ENCODE peak calls at places on chromosomes 16 and 17, in five cellular contexts. K is endothelial cell of umbilical vein, W is neural progenitor cell, M is GM23248, V is HCT116. C is an unnamed sample. For H3K4me1 and H4K20me1, the result is how much of the 10 kb centered on the place peaks cover.

GRCh38 chr16:24917236-24917635 is 71.5 kb downstream of the SLC5A11 start:
- DNase-seq in M (no peak), V (no peak), K (no peak), W (no peak), C (no peak)

GRCh38 chr16:66344533-66345145 is 21.9 kb upstream of the CDH5 start:
- DNase-seq in W (peak), K (peak), V (no peak), M (peak), C (peak)

GRCh38 chr17:44256671-44257070 is 11.3 kb downstream of the SLC4A1 start:
- DNase-seq in K (no peak), M (no peak), W (no peak), V (no peak), C (no peak)

GRCh38 chr17:65467156-65467555 is 94.3 kb downstream of the AXIN2 start:
- DNase-seq in W (peak), K (no peak), V (no peak), M (no peak), C (no peak)

GRCh38 chr16:1613728-1614225 is 1.6 kb downstream of the CRAMP1 start:
- DNase-seq in K (no peak), W (peak), V (no peak), M (peak), C (peak)

GRCh38 chr17:73142763-73143395 is 21.9 kb upstream of the SSTR2 start:
- DNase-seq in V (no peak), K (peak), M (peak), W (no peak), C (no peak)

GRCh38 chr17:67570797-67571196 is 146.9 kb upstream of the NOL11 start:
- DNase-seq in V (no peak), W (no peak), K (no peak), M (no peak), C (no peak)

GRCh38 chr16:68987734-68988457 is 117.6 kb upstream of the HAS3 start:
- DNase-seq in M (no peak), W (no peak), V (no peak), K (no peak), C (no peak)

GRCh38 chr17:61261001-61261587 is 138.5 kb upstream of the TBX2 start:
- DNase-seq in M (no peak), W (no peak), V (no peak), K (no peak), C (no peak)

GRCh38 chr16:4182581-4183257 is 59.2 kb downstream of the SRL start:
- DNase-seq in V (no peak), K (no peak), M (no peak), W (no peak), C (no peak)

GRCh38 chr16:49590166-49590871 is 216.7 kb downstream of the C16orf78 start:
- DNase-seq in W (no peak), V (no peak), M (no peak), K (no peak), C (no peak)

GRCh38 chr16:30185683-30186421 is 2.5 kb downstream of the CORO1A start:
- DNase-seq in K (no peak), M (no peak), W (no peak), V (no peak), C (no peak)

GRCh38 chr16:14303654-14304394 is 232.7 kb downstream of the MRTFB start:
- DNase-seq in M (peak), V (no peak), W (peak), K (no peak), C (no peak)

GRCh38 chr16:4614571-4615388 is at the start of gene UBALD1:
- DNase-seq in M (peak), W (peak), V (peak), K (peak), C (peak)

GRCh38 chr16:11585460-11586374 is 1.0 kb downstream of the LITAF start:
- DNase-seq in M (peak), K (no peak), V (no peak), W (no peak), C (no peak)

GRCh38 chr16:65834680-65835079 is 531.8 kb upstream of the CDH5 start:
- DNase-seq in V (no peak), W (no peak), K (no peak), M (no peak), C (no peak)

GRCh38 chr17:49703557-49704277 is 4.0 kb downstream of the SLC35B1 start:
- DNase-seq in M (peak), V (peak), W (peak), K (peak), C (peak)

GRCh38 chr17:45841883-45842525 is 2.7 kb upstream of the SPPL2C start:
- DNase-seq in V (no peak), K (no peak), M (no peak), W (no peak), C (no peak)

GRCh38 chr16:68313116-68313515 is 2.3 kb downstream of the PRMT7 start:
- DNase-seq in V (no peak), M (peak), K (no peak), W (no peak), C (no peak)

GRCh38 chr17:58875261-58875660 is 119.6 kb downstream of the PPM1E start:
- DNase-seq in K (no peak), V (no peak), M (no peak), W (no peak), C (no peak)

DNA sequence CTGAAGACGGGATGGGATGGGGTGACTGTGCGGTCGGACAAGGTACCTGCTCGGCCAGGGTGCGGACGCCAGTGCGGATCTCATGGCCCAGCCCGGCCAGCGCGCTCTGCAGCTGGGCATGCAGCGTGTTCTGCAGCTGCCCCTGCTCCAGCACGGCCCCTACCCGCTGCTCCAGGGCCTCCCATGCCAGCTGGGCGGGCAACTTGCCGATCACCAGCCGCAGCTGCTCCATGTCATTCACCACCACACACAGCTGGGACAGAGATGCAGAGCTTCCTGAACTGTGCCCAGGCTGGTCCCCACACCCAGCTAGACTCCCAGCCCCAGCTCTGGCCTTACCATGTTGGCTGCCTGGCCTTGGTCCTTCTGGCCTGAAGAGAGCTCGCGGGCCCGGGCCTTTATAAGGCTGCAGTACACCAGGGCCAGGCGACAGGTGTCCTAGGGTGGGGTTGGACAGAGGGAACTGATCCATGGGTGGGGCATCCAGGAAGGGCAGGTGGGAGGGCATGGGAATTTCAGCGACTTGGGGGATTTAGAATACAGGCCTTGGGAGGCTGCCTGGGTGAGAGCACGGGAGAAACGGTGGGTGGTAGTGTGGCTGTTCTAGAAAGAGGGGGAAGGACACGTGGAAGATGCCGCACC is 9.8 kb downstream of the UNC13D start:
- DNase-seq in M (no peak), K (no peak), V (no peak), W (no peak), C (no peak)
- H3K4me1 ChIP-seq in M (under half), K (under half), V (under half), W (under half), C (under half)

GRCh38 chr16:88785106-88785924 is at the start of gene PIEZO1:
- DNase-seq in W (peak), V (no peak), M (peak), K (peak), C (peak)

GRCh38 chr16:88782454-88783390 is 2.3 kb downstream of the PIEZO1 start:
- DNase-seq in W (no peak), M (peak), K (peak), V (peak), C (no peak)

GRCh38 chr16:88784074-88784855 is 755 bp downstream of the PIEZO1 start:
- DNase-seq in K (peak), W (peak), M (peak), V (no peak), C (peak)

GRCh38 chr16:88784856-88785105 is 239 bp downstream of the PIEZO1 start:
- DNase-seq in W (no peak), M (no peak), V (no peak), K (no peak), C (no peak)

GRCh38 chr16:88783391-88784073 is 1.5 kb downstream of the PIEZO1 start:
- DNase-seq in K (peak), W (no peak), V (no peak), M (peak), C (no peak)
- H4K20me1 ChIP-seq in K (under half), W (under half), V (under half), M (under half), C (under half)

GRCh38 chr16:84086357-84086756 is 30.4 kb downstream of the MBTPS1 start:
- DNase-seq in M (no peak), V (no peak), W (no peak), K (no peak), C (no peak)
- H3K4me1 ChIP-seq in M (under half), V (under half), W (under half), K (under half), C (under half)

GRCh38 chr17:32016231-32016630 is 9.0 kb downstream of the LRRC37B start:
- DNase-seq in M (no peak), V (no peak), W (no peak), K (no peak), C (no peak)

GRCh38 chr17:32020943-32021617 is 13.9 kb downstream of the LRRC37B start:
- DNase-seq in W (no peak), K (no peak), M (no peak), V (no peak), C (no peak)

GRCh38 chr17:32019228-32019627 is 12.0 kb downstream of the LRRC37B start:
- DNase-seq in V (no peak), M (no peak), W (no peak), K (no peak), C (no peak)

GRCh38 chr17:32010114-32010513 is 2.9 kb downstream of the LRRC37B start:
- DNase-seq in M (no peak), V (no peak), K (no peak), W (no peak), C (no peak)

GRCh38 chr17:32015245-32016013 is 8.2 kb downstream of the LRRC37B start:
- DNase-seq in V (no peak), K (no peak), M (no peak), W (no peak), C (peak)
- H4K20me1 ChIP-seq in V (under half), K (under half), M (under half), W (under half), C (under half)

DNA sequence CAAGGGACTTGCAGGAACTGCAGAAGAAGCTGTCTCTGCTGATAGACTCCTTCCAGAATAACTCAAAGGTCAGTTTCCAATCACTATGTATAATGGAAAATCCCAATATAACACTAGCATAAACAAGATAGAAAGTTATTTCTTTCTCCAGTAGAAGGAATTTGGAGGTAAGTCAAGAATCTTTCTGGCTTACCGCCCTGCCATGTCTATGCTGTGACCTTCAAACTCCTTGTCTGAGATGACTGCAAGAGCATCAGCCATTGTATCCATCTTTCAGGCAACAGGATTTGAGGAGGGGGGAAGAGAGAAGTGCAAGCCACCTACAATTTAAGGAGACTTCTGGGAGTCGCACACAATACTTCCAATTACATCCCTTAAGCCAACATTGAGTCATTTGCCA is 2.7 kb downstream of the LDAF1 start:
- DNase-seq in W (no peak), M (peak), V (no peak), K (no peak), C (no peak)
- H3K4me1 ChIP-seq in W (under half), M (under half), V (under half), K (under half), C (under half)

GRCh38 chr17:51995797-51996403 is 162.6 kb downstream of the CA10 start:
- DNase-seq in V (no peak), W (no peak), K (no peak), M (no peak), C (no peak)
- H4K20me1 ChIP-seq in V (under half), W (under half), K (under half), M (under half), C (under half)

DNA sequence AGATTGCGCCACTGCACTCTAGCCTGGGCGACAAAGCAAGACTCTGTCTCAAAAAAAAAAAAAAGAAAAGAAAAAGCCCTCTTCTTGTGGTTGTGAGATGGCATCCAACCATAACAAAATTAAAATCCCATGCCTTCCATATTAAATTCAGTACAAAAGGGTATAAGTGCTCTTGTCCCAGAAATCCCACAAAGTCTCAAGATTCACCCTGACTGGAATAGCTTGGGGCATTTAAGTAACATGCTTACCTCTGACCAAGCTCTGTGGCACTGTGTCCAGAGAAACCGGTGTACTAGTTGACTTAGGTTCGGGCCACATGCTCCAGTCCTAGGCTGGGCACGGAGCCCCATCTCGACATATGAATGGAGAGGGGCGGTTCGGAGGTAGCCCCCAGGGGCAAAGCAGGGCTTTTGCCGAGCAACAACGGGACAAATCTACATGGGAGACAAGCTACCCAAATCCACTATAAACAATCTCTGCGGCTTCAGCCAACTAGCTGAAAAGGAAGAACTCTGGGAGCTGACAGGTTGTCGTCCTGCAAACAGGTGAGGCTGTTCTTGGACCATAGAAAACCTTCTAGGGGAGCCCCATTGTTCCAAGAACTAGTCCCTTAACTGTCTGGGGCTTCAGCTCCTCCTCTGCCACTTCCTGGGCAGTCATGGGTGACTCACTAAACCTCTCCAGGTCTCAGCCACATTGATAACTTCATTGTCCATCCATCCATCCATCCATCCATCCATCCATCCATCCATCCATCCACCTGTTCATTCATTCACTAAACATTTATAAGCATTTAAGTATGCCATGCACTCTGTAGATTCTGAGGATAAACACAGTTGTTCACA is 10.3 kb upstream of the IL4R start:
- DNase-seq in M (no peak), K (no peak), V (no peak), W (no peak), C (no peak)
- H3K4me1 ChIP-seq in M (under half), K (under half), V (under half), W (under half), C (under half)

DNA sequence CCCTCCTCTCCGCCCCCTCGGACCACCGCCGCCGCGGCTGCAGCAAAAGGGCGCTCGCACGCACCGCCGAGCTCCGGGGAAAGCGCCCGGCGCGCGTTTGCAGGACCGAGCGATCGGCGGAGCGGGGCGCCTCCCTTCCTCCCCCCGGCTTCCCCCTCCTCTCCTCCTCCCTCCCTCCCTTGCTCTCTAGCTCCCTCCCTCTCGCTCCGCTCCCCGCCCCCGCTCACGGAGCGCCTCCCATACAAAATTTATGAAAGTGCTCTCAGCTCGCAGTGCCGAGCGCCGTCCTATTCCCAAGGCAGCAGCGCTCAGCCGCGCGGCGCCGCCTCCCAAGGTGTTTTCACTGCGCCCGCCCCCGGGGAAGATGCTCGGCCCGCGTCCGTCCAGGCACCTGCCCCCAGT is at the start of gene RTN4RL1:
- DNase-seq in W (peak), V (peak), K (no peak), M (peak), C (peak)
- H4K20me1 ChIP-seq in W (under half), V (under half), K (under half), M (under half), C (under half)

C was measured in hepatocyte.